ENCODE peak calls at places on chromosome 10, in ten cellular contexts. N is stimulated activated CD4-positive, alpha-beta T cell treated with anti-CD3 and anti-CD28 coated beads, Interleukin-2, amount 100 ng/mL, for 48 hours; D is neural crest cell; J is T-helper 9 cell; F is activated T-helper 1 cell treated with anti-CD3 and anti-CD28 coated beads, Interleukin-12 subunit alpha, Interleukin-12 subunit beta, Interleukin-2, Interleukin-4 antibody, amounts not matched to agents 30 ng/mL and 10 ng/mL and 1 ng/mL, durations not matched to agents 14 hours and 24 hours and 36 hours; O is H7; P is CD4-positive, alpha-beta memory T cell; T is cardiac fibroblast; A is brain microvascular endothelial cell; I is posterior cingulate gyrus. G is an unnamed sample.

GRCh38 chr10:122112625-122113160 is 123.7 kb downstream of the TACC2 start:
- DNase-seq in N (no peak), D (peak; percentile 60), J (no peak), F (no peak), O (peak; percentile 97), P (no peak), T (peak; percentile 93), A (peak; percentile 90), I (no peak), G (peak; percentile 98)

GRCh38 chr10:15172306-15172840 is 3.9 kb upstream of the NMT2 start:
- DNase-seq in N (no peak), D (no peak), J (no peak), F (no peak), O (no peak), P (no peak), T (no peak), A (no peak), I (no peak), G (no peak)

GRCh38 chr10:116744163-116744788 is 1.9 kb upstream of the HSPA12A start:
- DNase-seq in N (no peak), D (no peak), J (no peak), F (no peak), O (no peak), P (no peak), T (no peak), A (no peak), I (no peak), G (no peak)

GRCh38 chr10:29957887-29958330 is 101.5 kb downstream of the JCAD start:
- DNase-seq in N (no peak), D (peak; percentile 5), J (no peak), F (no peak), O (no peak), P (no peak), T (peak; percentile 75), A (peak; percentile 10), I (no peak), G (no peak)

GRCh38 chr10:10508241-10508640 is 509.4 kb upstream of the CELF2 start:
- DNase-seq in N (no peak), D (no peak), J (no peak), F (no peak), O (no peak), P (no peak), T (no peak), A (no peak), I (no peak), G (no peak)

GRCh38 chr10:1378473-1378872 is 322.3 kb downstream of the WDR37 start:
- DNase-seq in N (no peak), D (no peak), J (no peak), F (no peak), O (no peak), P (no peak), T (no peak), A (no peak), I (no peak), G (no peak)

GRCh38 chr10:101110856-101111523 is 20.1 kb upstream of the TLX1 start:
- DNase-seq in N (no peak), D (no peak), J (no peak), F (no peak), O (peak; percentile 65), P (no peak), T (no peak), A (no peak), I (no peak), G (no peak)

GRCh38 chr10:69180525-69181204 is 631 bp downstream of the SUPV3L1 start:
- DNase-seq in N (peak; percentile 1), D (no peak), J (peak; percentile 1), F (no peak), O (peak; percentile 30), P (peak; percentile 17), T (peak; percentile 34), A (peak; percentile 27), I (no peak), G (peak; percentile 5)

GRCh38 chr10:98404571-98405396 is 10.2 kb downstream of the PYROXD2 start:
- DNase-seq in N (no peak), D (no peak), J (no peak), F (no peak), O (no peak), P (no peak), T (peak; percentile 78), A (no peak), I (no peak), G (peak; percentile 22)

GRCh38 chr10:121243003-121243898 is 355.0 kb downstream of the FGFR2 start:
- DNase-seq in N (no peak), D (no peak), J (no peak), F (no peak), O (no peak), P (no peak), T (no peak), A (no peak), I (no peak), G (no peak)

GRCh38 chr10:57844387-57844998 is 423.2 kb downstream of the IPMK start:
- DNase-seq in N (no peak), D (no peak), J (no peak), F (no peak), O (no peak), P (no peak), T (no peak), A (no peak), I (no peak), G (no peak)

GRCh38 chr10:17206210-17206709 is 4.8 kb upstream of the TRDMT1 start:
- DNase-seq in N (no peak), D (no peak), J (no peak), F (peak; percentile 8), O (no peak), P (peak; percentile 69), T (peak; percentile 92), A (peak; percentile 92), I (no peak), G (peak; percentile 26)

GRCh38 chr10:2949948-2950354 is 117.4 kb upstream of the PFKP start:
- DNase-seq in N (peak; percentile 34), D (no peak), J (no peak), F (no peak), O (no peak), P (no peak), T (peak; percentile 18), A (no peak), I (peak; percentile 54), G (peak; percentile 46)

GRCh38 chr10:46096426-46096825 is 50.4 kb upstream of the MSMB start:
- DNase-seq in N (no peak), D (no peak), J (no peak), F (no peak), O (no peak), P (no peak), T (peak; percentile 28), A (peak; percentile 44), I (no peak), G (peak; percentile 9)

GRCh38 chr10:118963963-118964362 is 65.6 kb upstream of the NANOS1 start:
- DNase-seq in N (no peak), D (no peak), J (no peak), F (no peak), O (no peak), P (no peak), T (no peak), A (no peak), I (no peak), G (no peak)

GRCh38 chr10:132873395-132873794 is 69.0 kb downstream of the CFAP46 start:
- DNase-seq in N (no peak), D (no peak), J (no peak), F (no peak), O (no peak), P (no peak), T (no peak), A (no peak), I (no peak), G (no peak)

GRCh38 chr10:102796407-102797176 is 40.6 kb downstream of the CYP17A1 start:
- DNase-seq in N (peak; percentile 39), D (no peak), J (peak; percentile 4), F (peak; percentile 55), O (no peak), P (peak; percentile 24), T (peak; percentile 89), A (peak; percentile 50), I (peak; percentile 56), G (peak; percentile 79)

GRCh38 chr10:79605308-79605707 is 5.4 kb upstream of the SFTPA1 start:
- DNase-seq in N (no peak), D (no peak), J (no peak), F (no peak), O (no peak), P (no peak), T (no peak), A (no peak), I (no peak), G (no peak)

GRCh38 chr10:109411897-109412296 is 511.4 kb downstream of the XPNPEP1 start:
- DNase-seq in N (no peak), D (no peak), J (no peak), F (no peak), O (no peak), P (no peak), T (peak; percentile 1), A (no peak), I (no peak), G (no peak)

GRCh38 chr10:71726673-71727428 is 7.3 kb upstream of the C10orf105 start:
- DNase-seq in N (no peak), D (no peak), J (peak; percentile 29), F (peak; percentile 43), O (no peak), P (peak; percentile 74), T (no peak), A (no peak), I (no peak), G (no peak)

GRCh38 chr10:103493911-103494877 is 689 bp downstream of the NEURL1 start:
- DNase-seq in N (no peak), D (no peak), J (peak; percentile 10), F (peak; percentile 36), O (peak; percentile 82), P (no peak), T (no peak), A (no peak), I (peak; percentile 51), G (no peak)

GRCh38 chr10:16832351-16833080 is 15.3 kb upstream of the RSU1 start:
- DNase-seq in N (no peak), D (no peak), J (no peak), F (no peak), O (no peak), P (no peak), T (peak; percentile 91), A (peak; percentile 95), I (no peak), G (peak; percentile 99)

GRCh38 chr10:61942997-61943457 is 41.5 kb downstream of the ARID5B start:
- DNase-seq in N (no peak), D (no peak), J (no peak), F (no peak), O (no peak), P (no peak), T (peak; percentile 81), A (peak; percentile 25), I (no peak), G (peak; percentile 20)

GRCh38 chr10:6204063-6204340 is 1.3 kb downstream of the PFKFB3 start:
- DNase-seq in N (peak; percentile 51), D (no peak), J (peak; percentile 37), F (peak; percentile 68), O (peak; percentile 87), P (peak; percentile 26), T (no peak), A (no peak), I (no peak), G (peak; percentile 42)

GRCh38 chr10:97686962-97687784 is at the start of gene AVPI1:
- DNase-seq in N (peak; percentile 91), D (peak; percentile 95), J (peak; percentile 95), F (peak; percentile 92), O (peak; percentile 99), P (peak; percentile 97), T (peak; percentile 97), A (peak; percentile 93), I (peak; percentile 91), G (peak; percentile 97)

GRCh38 chr10:32144817-32145688 is 88.8 kb upstream of the KIF5B start:
- DNase-seq in N (no peak), D (no peak), J (no peak), F (no peak), O (no peak), P (no peak), T (no peak), A (no peak), I (no peak), G (no peak)

G was measured in lung microvascular endothelial cell.